ENCODE peak calls at places on chromosomes 13 and 19, in eight cellular contexts. One of them, this sample, is unnamed.

GRCh38 chr19:35357867-35358573 is at the start of gene FFAR3:
- DNase-seq in SK-N-SH: no peak
- DNase-seq in neural progenitor cell: no peak
- DNase-seq in HCT116: no peak
- DNase-seq in MM.1S: no peak
- DNase-seq in PC-3: no peak
- DNase-seq in GM23338: peak
- DNase-seq in OCI-LY7: no peak
- DNase-seq in this sample: no peak

GRCh38 chr13:99926014-99926731 is 45.4 kb downstream of the ZIC5 start:
- DNase-seq in OCI-LY7: no peak
- DNase-seq in SK-N-SH: peak
- DNase-seq in PC-3: peak
- DNase-seq in MM.1S: no peak
- DNase-seq in HCT116: peak
- DNase-seq in neural progenitor cell: no peak
- DNase-seq in GM23338: no peak
- DNase-seq in this sample: no peak

GRCh38 chr13:77919351-77920294 is 992 bp upstream of the EDNRB start:
- DNase-seq in HCT116: no peak
- DNase-seq in SK-N-SH: peak
- DNase-seq in MM.1S: no peak
- DNase-seq in GM23338: peak
- DNase-seq in neural progenitor cell: peak
- DNase-seq in OCI-LY7: no peak
- DNase-seq in PC-3: no peak
- DNase-seq in this sample: peak

GRCh38 chr19:8635422-8635821 is 5.0 kb downstream of the NFILZ start:
- DNase-seq in PC-3: peak
- DNase-seq in MM.1S: no peak
- DNase-seq in SK-N-SH: no peak
- DNase-seq in GM23338: no peak
- DNase-seq in HCT116: no peak
- DNase-seq in neural progenitor cell: no peak
- DNase-seq in OCI-LY7: no peak
- DNase-seq in this sample: no peak

GRCh38 chr13:35768126-35768525 is 291.6 kb upstream of the MAB21L1 start:
- DNase-seq in HCT116: no peak
- DNase-seq in neural progenitor cell: no peak
- DNase-seq in PC-3: no peak
- DNase-seq in GM23338: no peak
- DNase-seq in OCI-LY7: no peak
- DNase-seq in SK-N-SH: no peak
- DNase-seq in MM.1S: no peak
- DNase-seq in this sample: no peak

GRCh38 chr13:113367771-113368170 is 3.8 kb upstream of the GRTP1 start:
- DNase-seq in MM.1S: no peak
- DNase-seq in PC-3: no peak
- DNase-seq in SK-N-SH: no peak
- DNase-seq in OCI-LY7: no peak
- DNase-seq in HCT116: no peak
- DNase-seq in GM23338: no peak
- DNase-seq in neural progenitor cell: no peak
- DNase-seq in this sample: no peak

GRCh38 chr13:80654638-80655249 is 313.8 kb upstream of the SPRY2 start:
- DNase-seq in neural progenitor cell: no peak
- DNase-seq in SK-N-SH: no peak
- DNase-seq in MM.1S: no peak
- DNase-seq in GM23338: peak
- DNase-seq in PC-3: no peak
- DNase-seq in HCT116: no peak
- DNase-seq in OCI-LY7: no peak
- DNase-seq in this sample: no peak

GRCh38 chr13:100514788-100515409 is 73.7 kb downstream of the GGACT start:
- DNase-seq in SK-N-SH: peak
- DNase-seq in neural progenitor cell: peak
- DNase-seq in PC-3: peak
- DNase-seq in GM23338: peak
- DNase-seq in MM.1S: peak
- DNase-seq in HCT116: peak
- DNase-seq in OCI-LY7: peak
- DNase-seq in this sample: peak

GRCh38 chr19:28239270-28239669 is 973.7 kb downstream of the UQCRFS1 start:
- DNase-seq in SK-N-SH: peak
- DNase-seq in neural progenitor cell: peak
- DNase-seq in HCT116: no peak
- DNase-seq in MM.1S: no peak
- DNase-seq in PC-3: no peak
- DNase-seq in OCI-LY7: peak
- DNase-seq in GM23338: peak
- DNase-seq in this sample: no peak

GRCh38 chr13:41496420-41497234 is 39.3 kb downstream of the RGCC start:
- DNase-seq in OCI-LY7: no peak
- DNase-seq in PC-3: no peak
- DNase-seq in SK-N-SH: no peak
- DNase-seq in GM23338: no peak
- DNase-seq in HCT116: no peak
- DNase-seq in MM.1S: peak
- DNase-seq in neural progenitor cell: no peak
- DNase-seq in this sample: no peak

GRCh38 chr19:35870798-35871197 is 2.4 kb downstream of the APLP1 start:
- DNase-seq in PC-3: no peak
- DNase-seq in OCI-LY7: no peak
- DNase-seq in SK-N-SH: no peak
- DNase-seq in GM23338: peak
- DNase-seq in neural progenitor cell: no peak
- DNase-seq in HCT116: no peak
- DNase-seq in MM.1S: no peak
- DNase-seq in this sample: no peak

GRCh38 chr13:59318320-59318930 is 845.3 kb downstream of the DIAPH3 start:
- DNase-seq in MM.1S: peak
- DNase-seq in HCT116: peak
- DNase-seq in PC-3: peak
- DNase-seq in GM23338: peak
- DNase-seq in SK-N-SH: peak
- DNase-seq in neural progenitor cell: peak
- DNase-seq in OCI-LY7: peak
- DNase-seq in this sample: peak

GRCh38 chr19:57269515-57270250 is 10.6 kb upstream of the ZNF460 start:
- DNase-seq in neural progenitor cell: no peak
- DNase-seq in HCT116: no peak
- DNase-seq in GM23338: no peak
- DNase-seq in OCI-LY7: peak
- DNase-seq in SK-N-SH: peak
- DNase-seq in PC-3: peak
- DNase-seq in MM.1S: no peak
- DNase-seq in this sample: peak

GRCh38 chr13:31913459-31913858 is 118.1 kb upstream of the FRY start:
- DNase-seq in GM23338: no peak
- DNase-seq in OCI-LY7: no peak
- DNase-seq in MM.1S: no peak
- DNase-seq in PC-3: no peak
- DNase-seq in SK-N-SH: no peak
- DNase-seq in neural progenitor cell: no peak
- DNase-seq in HCT116: no peak
- DNase-seq in this sample: no peak

GRCh38 chr13:114111577-114111976 is 20.8 kb downstream of the RASA3 start:
- DNase-seq in PC-3: no peak
- DNase-seq in OCI-LY7: no peak
- DNase-seq in neural progenitor cell: no peak
- DNase-seq in MM.1S: no peak
- DNase-seq in SK-N-SH: no peak
- DNase-seq in HCT116: no peak
- DNase-seq in GM23338: no peak
- DNase-seq in this sample: no peak

GRCh38 chr19:16795731-16796130 is 33.5 kb upstream of the SIN3B start:
- DNase-seq in neural progenitor cell: no peak
- DNase-seq in OCI-LY7: peak
- DNase-seq in MM.1S: no peak
- DNase-seq in GM23338: peak
- DNase-seq in PC-3: no peak
- DNase-seq in HCT116: no peak
- DNase-seq in SK-N-SH: no peak
- DNase-seq in this sample: no peak

GRCh38 chr19:16801599-16801998 is 27.6 kb upstream of the SIN3B start:
- DNase-seq in HCT116: no peak
- DNase-seq in OCI-LY7: peak
- DNase-seq in PC-3: peak
- DNase-seq in neural progenitor cell: no peak
- DNase-seq in MM.1S: no peak
- DNase-seq in GM23338: no peak
- DNase-seq in SK-N-SH: no peak
- DNase-seq in this sample: no peak

GRCh38 chr19:16797876-16798275 is 31.3 kb upstream of the SIN3B start:
- DNase-seq in GM23338: no peak
- DNase-seq in SK-N-SH: no peak
- DNase-seq in MM.1S: no peak
- DNase-seq in PC-3: no peak
- DNase-seq in HCT116: no peak
- DNase-seq in neural progenitor cell: no peak
- DNase-seq in OCI-LY7: no peak
- DNase-seq in this sample: no peak

GRCh38 chr19:16804176-16804575 is 25.0 kb upstream of the SIN3B start:
- DNase-seq in GM23338: no peak
- DNase-seq in neural progenitor cell: no peak
- DNase-seq in SK-N-SH: no peak
- DNase-seq in HCT116: no peak
- DNase-seq in OCI-LY7: no peak
- DNase-seq in MM.1S: no peak
- DNase-seq in PC-3: no peak
- DNase-seq in this sample: no peak

GRCh38 chr19:16799740-16800139 is 29.5 kb upstream of the SIN3B start:
- DNase-seq in MM.1S: no peak
- DNase-seq in neural progenitor cell: no peak
- DNase-seq in OCI-LY7: no peak
- DNase-seq in PC-3: no peak
- DNase-seq in GM23338: no peak
- DNase-seq in SK-N-SH: no peak
- DNase-seq in HCT116: no peak
- DNase-seq in this sample: no peak
- TF ChIP-seq CTCF in MM.1S: no peak
- TF ChIP-seq CTCF in neural progenitor cell: no peak
- TF ChIP-seq CTCF in OCI-LY7: no peak
- TF ChIP-seq CTCF in PC-3: no peak
- TF ChIP-seq CTCF in GM23338: no peak
- TF ChIP-seq CTCF in SK-N-SH: no peak
- TF ChIP-seq CTCF in HCT116: no peak
- TF ChIP-seq CTCF in this sample: no peak

GRCh38 chr19:6020166-6020967 is 42.4 kb upstream of the RANBP3 start:
- DNase-seq in MM.1S: no peak
- DNase-seq in HCT116: no peak
- DNase-seq in neural progenitor cell: no peak
- DNase-seq in PC-3: peak
- DNase-seq in GM23338: no peak
- DNase-seq in OCI-LY7: no peak
- DNase-seq in SK-N-SH: peak
- DNase-seq in this sample: no peak

GRCh38 chr19:6022570-6023049 is 44.7 kb upstream of the RANBP3 start:
- DNase-seq in PC-3: no peak
- DNase-seq in MM.1S: no peak
- DNase-seq in GM23338: no peak
- DNase-seq in SK-N-SH: no peak
- DNase-seq in neural progenitor cell: no peak
- DNase-seq in OCI-LY7: no peak
- DNase-seq in HCT116: no peak
- DNase-seq in this sample: no peak

GRCh38 chr19:6020972-6021805 is 43.2 kb upstream of the RANBP3 start:
- DNase-seq in neural progenitor cell: no peak
- DNase-seq in GM23338: no peak
- DNase-seq in OCI-LY7: no peak
- DNase-seq in PC-3: peak
- DNase-seq in MM.1S: no peak
- DNase-seq in SK-N-SH: no peak
- DNase-seq in HCT116: no peak
- DNase-seq in this sample: no peak

GRCh38 chr19:6023085-6023682 is 45.2 kb upstream of the RANBP3 start:
- DNase-seq in neural progenitor cell: no peak
- DNase-seq in PC-3: peak
- DNase-seq in SK-N-SH: peak
- DNase-seq in HCT116: no peak
- DNase-seq in GM23338: no peak
- DNase-seq in OCI-LY7: no peak
- DNase-seq in MM.1S: no peak
- DNase-seq in this sample: no peak

GRCh38 chr19:6021878-6022569 is 44.1 kb upstream of the RANBP3 start:
- DNase-seq in neural progenitor cell: peak
- DNase-seq in MM.1S: peak
- DNase-seq in GM23338: peak
- DNase-seq in SK-N-SH: peak
- DNase-seq in HCT116: peak
- DNase-seq in PC-3: peak
- DNase-seq in OCI-LY7: peak
- DNase-seq in this sample: peak
- TF ChIP-seq EZH2phosphoT487 in neural progenitor cell: no peak
- TF ChIP-seq EZH2phosphoT487 in MM.1S: no peak
- TF ChIP-seq EZH2phosphoT487 in GM23338: no peak
- TF ChIP-seq EZH2phosphoT487 in SK-N-SH: no peak
- TF ChIP-seq EZH2phosphoT487 in HCT116: no peak
- TF ChIP-seq EZH2phosphoT487 in PC-3: no peak
- TF ChIP-seq EZH2phosphoT487 in OCI-LY7: no peak
- TF ChIP-seq EZH2phosphoT487 in this sample: no peak

GRCh38 chr13:26813626-26814348 is 53.2 kb upstream of the GPR12 start:
- DNase-seq in OCI-LY7: no peak
- DNase-seq in MM.1S: no peak
- DNase-seq in PC-3: no peak
- DNase-seq in neural progenitor cell: no peak
- DNase-seq in GM23338: no peak
- DNase-seq in SK-N-SH: no peak
- DNase-seq in HCT116: no peak
- DNase-seq in this sample: no peak
- TF ChIP-seq CTCF in OCI-LY7: no peak
- TF ChIP-seq CTCF in MM.1S: no peak
- TF ChIP-seq CTCF in PC-3: no peak
- TF ChIP-seq CTCF in neural progenitor cell: no peak
- TF ChIP-seq CTCF in GM23338: no peak
- TF ChIP-seq CTCF in SK-N-SH: no peak
- TF ChIP-seq CTCF in HCT116: no peak
- TF ChIP-seq CTCF in this sample: no peak

GRCh38 chr19:40492274-40492673 is 25.5 kb downstream of the SPTBN4 start:
- DNase-seq in PC-3: no peak
- DNase-seq in neural progenitor cell: no peak
- DNase-seq in HCT116: no peak
- DNase-seq in SK-N-SH: no peak
- DNase-seq in MM.1S: no peak
- DNase-seq in GM23338: no peak
- DNase-seq in OCI-LY7: no peak
- DNase-seq in this sample: no peak

GRCh38 chr19:40494191-40494838 is 27.5 kb downstream of the SPTBN4 start:
- DNase-seq in neural progenitor cell: no peak
- DNase-seq in MM.1S: no peak
- DNase-seq in PC-3: no peak
- DNase-seq in OCI-LY7: no peak
- DNase-seq in GM23338: no peak
- DNase-seq in SK-N-SH: no peak
- DNase-seq in HCT116: no peak
- DNase-seq in this sample: no peak

GRCh38 chr19:40493778-40494177 is 27.0 kb downstream of the SPTBN4 start:
- DNase-seq in GM23338: no peak
- DNase-seq in OCI-LY7: no peak
- DNase-seq in MM.1S: no peak
- DNase-seq in PC-3: no peak
- DNase-seq in SK-N-SH: no peak
- DNase-seq in HCT116: no peak
- DNase-seq in neural progenitor cell: no peak
- DNase-seq in this sample: no peak

GRCh38 chr19:40486017-40486416 is 19.2 kb downstream of the SPTBN4 start:
- DNase-seq in HCT116: no peak
- DNase-seq in SK-N-SH: no peak
- DNase-seq in GM23338: no peak
- DNase-seq in PC-3: no peak
- DNase-seq in MM.1S: no peak
- DNase-seq in OCI-LY7: no peak
- DNase-seq in neural progenitor cell: no peak
- DNase-seq in this sample: no peak

GRCh38 chr19:40489882-40490230 is 23.1 kb downstream of the SPTBN4 start:
- DNase-seq in PC-3: no peak
- DNase-seq in MM.1S: no peak
- DNase-seq in GM23338: no peak
- DNase-seq in OCI-LY7: no peak
- DNase-seq in HCT116: no peak
- DNase-seq in SK-N-SH: no peak
- DNase-seq in neural progenitor cell: no peak
- DNase-seq in this sample: no peak
- TF ChIP-seq EZH2phosphoT487 in PC-3: no peak
- TF ChIP-seq EZH2phosphoT487 in MM.1S: no peak
- TF ChIP-seq EZH2phosphoT487 in GM23338: no peak
- TF ChIP-seq EZH2phosphoT487 in OCI-LY7: no peak
- TF ChIP-seq EZH2phosphoT487 in HCT116: no peak
- TF ChIP-seq EZH2phosphoT487 in SK-N-SH: no peak
- TF ChIP-seq EZH2phosphoT487 in neural progenitor cell: no peak
- TF ChIP-seq EZH2phosphoT487 in this sample: no peak